ENCODE peak calls at places on chromosomes 4 and X, in six cellular contexts. Q is GM12864, H is GM06990, B is nephron progenitor cell, R is Calu3, N is fibroblast of the aortic adventitia. O is an unnamed sample.
A peak's percentile ranks its signal among the peaks of the same experiment; 100 is the strongest.

GRCh38 chr4:52931238-52931637 is 69.1 kb downstream of the RASL11B start:
- DNase-seq in B (no peak), N (no peak), Q (no peak), H (no peak), R (no peak), O (no peak)

GRCh38 chr4:1988327-1988724 is 20.4 kb downstream of the NELFA start:
- DNase-seq in Q (no peak), N (no peak), R (no peak), H (no peak), B (no peak), O (no peak)

GRCh38 chr4:41715155-41715554 is 33.4 kb downstream of the PHOX2B start:
- DNase-seq in R (no peak), B (no peak), N (no peak), H (no peak), Q (no peak), O (no peak)

GRCh38 chr4:41661447-41662076 is 87.0 kb downstream of the PHOX2B start:
- DNase-seq in H (no peak), N (peak; percentile 67), Q (peak; percentile 12), B (peak; percentile 69), R (peak; percentile 56), O (peak; percentile 72)

GRCh38 chr4:72319596-72319995 is 249.4 kb downstream of the ADAMTS3 start:
- DNase-seq in N (peak; percentile 62), R (no peak), B (no peak), Q (no peak), H (no peak), O (no peak)

GRCh38 chr4:3363411-3364141 is 70.8 kb downstream of the RGS12 start:
- DNase-seq in N (no peak), Q (no peak), H (no peak), B (no peak), R (no peak), O (no peak)

GRCh38 chrX:12994321-12994720 is 19.4 kb downstream of the TMSB4X start:
- DNase-seq in B (no peak), H (no peak), N (no peak), Q (no peak), R (no peak), O (no peak)

GRCh38 chrX:1493317-1493856 is 40.7 kb upstream of the ASMTL start:
- DNase-seq in Q (no peak), R (no peak), B (no peak), N (no peak), H (no peak), O (no peak)

GRCh38 chr4:88697113-88697512 is 516 bp downstream of the NAP1L5 start:
- DNase-seq in N (peak; percentile 34), R (no peak), B (no peak), Q (no peak), H (peak; percentile 6), O (no peak)

GRCh38 chr4:65344278-65344825 is 325.9 kb downstream of the EPHA5 start:
- DNase-seq in B (no peak), R (no peak), N (peak; percentile 37), H (no peak), Q (no peak), O (no peak)

GRCh38 chr4:113293673-113294072 is 244.2 kb downstream of the ANK2 start:
- DNase-seq in B (no peak), R (no peak), Q (no peak), N (peak; percentile 35), H (no peak), O (no peak)

GRCh38 chr4:113293043-113293560 is 243.6 kb downstream of the ANK2 start:
- DNase-seq in H (no peak), B (no peak), R (no peak), N (peak; percentile 75), Q (no peak), O (no peak)

GRCh38 chr4:113290666-113291065 is 241.2 kb downstream of the ANK2 start:
- DNase-seq in B (no peak), H (no peak), Q (no peak), N (no peak), R (no peak), O (no peak)

GRCh38 chr4:113292371-113293042 is 243.1 kb downstream of the ANK2 start:
- DNase-seq in H (no peak), R (no peak), B (peak; percentile 24), Q (no peak), N (peak; percentile 54), O (peak; percentile 72)

DNA sequence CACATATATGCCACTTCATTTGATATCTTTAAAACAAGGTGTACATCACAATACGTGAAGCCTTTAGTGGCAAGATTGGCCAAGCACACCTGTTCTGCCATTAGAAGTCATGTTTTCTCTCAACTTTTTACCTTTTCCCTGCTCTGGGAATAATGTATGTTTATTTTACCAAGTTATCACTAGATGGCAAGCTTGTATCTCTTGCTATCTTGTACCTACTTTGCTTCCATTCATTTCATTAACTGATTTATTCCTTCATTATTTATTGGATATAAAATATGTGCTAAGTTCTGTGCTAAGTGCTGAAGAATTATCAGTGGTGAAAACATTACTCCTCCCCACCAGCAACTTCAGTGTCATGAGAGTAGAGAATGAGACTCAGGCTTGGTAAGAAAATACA is 245.5 kb downstream of the ANK2 start:
- DNase-seq in B (no peak), R (no peak), N (no peak), Q (no peak), H (no peak), O (no peak)
- TF ChIP-seq CTCF in B (no peak), R (no peak), N (no peak), Q (no peak), H (no peak), O (no peak)

DNA sequence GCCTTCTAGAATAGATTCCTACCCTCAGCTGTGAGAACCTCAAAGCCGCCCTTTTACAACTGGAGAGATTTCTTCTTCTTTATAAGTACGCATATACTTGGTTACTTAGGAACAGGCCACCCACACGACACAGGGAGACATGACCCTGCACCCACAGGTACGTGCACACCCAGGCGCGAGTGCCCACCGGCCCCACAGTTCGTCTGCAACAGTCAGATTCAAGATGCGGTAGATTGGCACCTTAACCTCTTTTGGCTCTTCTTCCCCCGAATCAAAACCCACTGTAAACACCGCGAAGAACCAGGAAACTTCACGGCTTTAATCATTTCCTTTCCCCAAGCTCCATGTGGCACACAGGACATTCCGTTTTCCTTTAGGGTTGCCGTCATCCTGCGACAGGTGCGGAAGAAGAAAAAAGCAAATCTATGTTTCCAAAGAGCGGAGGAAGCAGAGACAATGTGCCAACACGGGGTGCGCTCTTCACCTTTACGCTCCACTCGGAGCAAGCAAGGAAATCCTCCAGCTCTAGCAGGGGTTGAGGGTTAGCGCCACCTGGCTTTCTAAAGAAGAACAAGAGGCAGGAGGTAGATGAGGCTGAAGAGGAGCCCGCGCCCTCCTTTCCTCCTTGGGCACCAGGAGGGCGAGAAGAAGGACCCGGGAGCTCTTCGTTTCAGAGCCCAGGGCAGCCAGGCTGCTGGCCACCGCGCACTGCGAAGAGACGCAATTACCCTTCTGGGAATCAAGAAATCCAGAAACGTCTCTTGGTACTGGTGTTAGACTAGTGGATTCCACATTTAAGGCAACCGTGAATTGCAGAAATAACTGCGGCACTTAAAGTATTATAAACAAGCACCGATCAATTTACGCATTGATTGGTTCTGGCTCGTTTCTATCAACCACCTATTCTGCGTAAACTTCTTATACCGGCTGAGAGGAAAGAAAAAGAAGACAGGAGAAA is 35.7 kb downstream of the HAND2 start:
- DNase-seq in H (peak; percentile 38), Q (peak; percentile 71), B (peak; percentile 62), R (peak; percentile 58), N (peak; percentile 71), O (peak; percentile 60)
- TF ChIP-seq CTCF in H (peak; percentile 89), Q (peak; percentile 83), B (peak; percentile 77), R (peak; percentile 71), N (peak; percentile 80), O (peak; percentile 80)

DNA sequence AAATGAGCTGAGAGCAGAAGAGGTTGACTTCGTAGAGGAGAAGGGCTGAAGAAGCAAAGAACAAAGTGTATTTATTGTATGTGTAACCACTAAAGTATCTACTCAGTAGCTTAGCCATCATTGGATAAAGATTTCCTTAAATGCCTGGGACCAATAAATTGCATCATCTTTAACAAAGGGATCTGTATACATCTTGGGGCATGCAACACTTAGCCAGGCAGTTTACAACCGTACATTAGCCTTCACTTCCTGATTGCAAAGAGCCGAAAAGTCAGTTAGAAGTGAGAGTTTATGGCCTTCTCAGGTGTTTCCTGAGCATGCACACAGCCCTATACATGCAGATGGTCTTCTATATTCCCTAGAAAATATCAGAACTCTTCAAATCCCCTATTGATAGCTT is 68.0 kb upstream of the MAGED1 start:
- DNase-seq in N (no peak), Q (no peak), B (no peak), R (no peak), H (no peak), O (no peak)
- TF ChIP-seq CTCF in N (no peak), Q (no peak), B (no peak), R (no peak), H (no peak), O (no peak)

GRCh38 chrX:18931972-18932371 is 51.9 kb downstream of the PHKA2 start:
- DNase-seq in B (peak; percentile 6), Q (no peak), H (no peak), N (peak; percentile 41), R (peak; percentile 10), O (no peak)
- TF ChIP-seq CTCF in B (peak; percentile 25), Q (peak; percentile 23), H (peak; percentile 39), N (peak; percentile 41), R (no peak), O (peak; percentile 25)

GRCh38 chrX:72203421-72203820 is 21.9 kb downstream of the PIN4 start:
- DNase-seq in H (no peak), Q (no peak), R (no peak), B (no peak), N (no peak), O (no peak)

GRCh38 chrX:72201836-72202536 is 20.4 kb downstream of the PIN4 start:
- DNase-seq in H (no peak), R (no peak), B (no peak), N (peak; percentile 78), Q (no peak), O (no peak)

GRCh38 chrX:72208126-72208525 is 26.6 kb downstream of the PIN4 start:
- DNase-seq in Q (no peak), B (no peak), H (no peak), R (no peak), N (no peak), O (no peak)

GRCh38 chrX:72202792-72203401 is 21.3 kb downstream of the PIN4 start:
- DNase-seq in B (no peak), R (no peak), H (no peak), Q (no peak), N (no peak), O (no peak)
- TF ChIP-seq CTCF in B (no peak), R (no peak), H (no peak), Q (no peak), N (no peak), O (no peak)

GRCh38 chr4:15043922-15044321 is 41.6 kb downstream of the CPEB2 start:
- DNase-seq in H (no peak), B (no peak), R (no peak), Q (no peak), N (no peak), O (no peak)

GRCh38 chr4:15040916-15041463 is 38.7 kb downstream of the CPEB2 start:
- DNase-seq in Q (no peak), H (no peak), N (peak; percentile 38), B (no peak), R (no peak), O (no peak)

GRCh38 chr4:15042529-15043167 is 40.4 kb downstream of the CPEB2 start:
- DNase-seq in H (no peak), R (no peak), N (peak; percentile 40), Q (no peak), B (no peak), O (no peak)

GRCh38 chr4:15037923-15038541 is 35.8 kb downstream of the CPEB2 start:
- DNase-seq in H (no peak), R (no peak), N (peak; percentile 51), Q (no peak), B (no peak), O (no peak)

GRCh38 chr4:15043226-15043625 is 40.9 kb downstream of the CPEB2 start:
- DNase-seq in H (no peak), R (no peak), N (no peak), B (no peak), Q (no peak), O (no peak)
- TF ChIP-seq CTCF in H (no peak), R (no peak), N (no peak), B (no peak), Q (no peak), O (no peak)

O was measured in glutamatergic neuron.